ENCODE peak calls at places on chromosome 3, in four cellular contexts. J is SK-N-SH, M is H1, L is GM12878. R is an unnamed sample.

GRCh38 chr3:47542614-47543173 is 29.2 kb upstream of the ELP6 start:
- DNase-seq in J (no peak), M (no peak), L (no peak), R (peak)

GRCh38 chr3:173584834-173585831 is 187.6 kb downstream of the NLGN1 start:
- DNase-seq in J (peak), M (no peak), L (no peak), R (no peak)

GRCh38 chr3:49602877-49603411 is 48.7 kb downstream of the BSN start:
- DNase-seq in J (no peak), M (no peak), L (no peak), R (no peak)

GRCh38 chr3:63128380-63128779 is 149.7 kb upstream of the SYNPR start:
- DNase-seq in J (no peak), M (no peak), L (no peak), R (no peak)

GRCh38 chr3:197327701-197328100 is 29.3 kb upstream of the DLG1 start:
- DNase-seq in J (no peak), M (no peak), L (no peak), R (no peak)

GRCh38 chr3:77204788-77205187 is 164.9 kb downstream of the ROBO2 start:
- DNase-seq in J (no peak), M (no peak), L (no peak), R (no peak)

GRCh38 chr3:23202921-23203650 is at the start of gene UBE2E2:
- DNase-seq in J (peak), M (no peak), L (no peak), R (peak)

GRCh38 chr3:129605593-129606521 is 619 bp downstream of the PLXND1 start:
- DNase-seq in J (peak), M (no peak), L (no peak), R (peak)

GRCh38 chr3:41581700-41582099 is 380.2 kb downstream of the ULK4 start:
- DNase-seq in J (no peak), M (no peak), L (peak), R (no peak)

GRCh38 chr3:19799115-19799514 is 134.9 kb downstream of the EFHB start:
- DNase-seq in J (no peak), M (no peak), L (no peak), R (no peak)

GRCh38 chr3:113241292-113242033 is 30.1 kb downstream of the BOC start:
- DNase-seq in J (peak), M (peak), L (no peak), R (no peak)

GRCh38 chr3:86554346-86554745 is 436.6 kb downstream of the VGLL3 start:
- DNase-seq in J (no peak), M (no peak), L (no peak), R (no peak)

GRCh38 chr3:155704041-155704440 is 40.8 kb downstream of the PLCH1 start:
- DNase-seq in J (no peak), M (no peak), L (no peak), R (no peak)

GRCh38 chr3:25817107-25817506 is 27.2 kb downstream of the OXSM start:
- DNase-seq in J (no peak), M (no peak), L (no peak), R (no peak)

GRCh38 chr3:94440767-94441493 is 378.1 kb downstream of the NSUN3 start:
- DNase-seq in J (no peak), M (no peak), L (no peak), R (no peak)

DNA sequence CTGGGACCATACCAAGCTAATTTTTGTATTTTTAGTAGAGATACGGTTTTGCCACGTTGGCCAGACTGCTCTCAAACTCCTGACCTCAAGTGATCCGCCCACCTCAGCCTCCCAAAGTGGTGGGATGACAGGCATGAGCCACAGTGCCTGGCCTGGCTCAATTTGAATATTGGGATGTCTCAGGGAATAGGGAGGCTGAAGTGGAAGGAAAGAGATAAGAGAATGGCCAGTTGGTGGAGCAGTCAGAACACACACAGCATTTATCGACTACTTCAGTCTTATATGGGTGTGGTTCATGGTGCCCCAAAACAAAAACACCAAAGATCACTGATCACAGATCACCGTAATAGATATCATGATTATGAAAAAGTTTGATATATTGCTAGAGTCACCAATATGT is 144.4 kb downstream of the GMNC start:
- DNase-seq in J (no peak), M (no peak), L (no peak), R (no peak)
- TF ChIP-seq NRF1 in J (no peak), M (no peak), L (no peak), R (no peak)

GRCh38 chr3:147654827-147655226 is 245.7 kb downstream of the ZIC1 start:
- DNase-seq in J (no peak), M (no peak), L (no peak), R (no peak)
- TF ChIP-seq TAF1 in J (no peak), M (no peak), L (no peak), R (no peak)

GRCh38 chr3:36814776-36815175 is 50.4 kb upstream of the DCLK3 start:
- DNase-seq in J (no peak), M (no peak), L (no peak), R (no peak)
- TF ChIP-seq CTCF in J (peak), M (peak), L (peak), R (peak)

DNA sequence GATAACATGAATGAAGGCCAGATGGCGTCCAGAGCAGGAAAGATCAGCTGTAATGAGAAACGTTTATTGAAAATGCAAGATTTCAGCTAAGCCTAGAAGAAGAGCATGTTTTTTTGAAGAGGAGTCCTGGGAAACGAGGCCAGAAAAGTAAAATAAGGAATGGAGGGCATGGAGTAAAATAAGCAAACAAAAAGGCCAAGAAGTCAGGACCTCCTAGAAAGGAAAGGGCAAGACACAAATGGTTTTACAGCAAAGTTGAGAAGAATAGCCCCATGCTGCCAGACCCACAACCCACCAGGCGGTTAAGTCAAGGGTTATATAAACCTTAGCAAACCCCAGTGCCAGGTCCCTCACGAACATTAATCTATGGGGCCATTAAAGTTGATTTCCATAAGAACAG is 30.5 kb downstream of the LRIG1 start:
- DNase-seq in J (no peak), M (no peak), L (no peak), R (no peak)
- TF ChIP-seq NRF1 in J (no peak), M (no peak), L (no peak), R (no peak)

DNA sequence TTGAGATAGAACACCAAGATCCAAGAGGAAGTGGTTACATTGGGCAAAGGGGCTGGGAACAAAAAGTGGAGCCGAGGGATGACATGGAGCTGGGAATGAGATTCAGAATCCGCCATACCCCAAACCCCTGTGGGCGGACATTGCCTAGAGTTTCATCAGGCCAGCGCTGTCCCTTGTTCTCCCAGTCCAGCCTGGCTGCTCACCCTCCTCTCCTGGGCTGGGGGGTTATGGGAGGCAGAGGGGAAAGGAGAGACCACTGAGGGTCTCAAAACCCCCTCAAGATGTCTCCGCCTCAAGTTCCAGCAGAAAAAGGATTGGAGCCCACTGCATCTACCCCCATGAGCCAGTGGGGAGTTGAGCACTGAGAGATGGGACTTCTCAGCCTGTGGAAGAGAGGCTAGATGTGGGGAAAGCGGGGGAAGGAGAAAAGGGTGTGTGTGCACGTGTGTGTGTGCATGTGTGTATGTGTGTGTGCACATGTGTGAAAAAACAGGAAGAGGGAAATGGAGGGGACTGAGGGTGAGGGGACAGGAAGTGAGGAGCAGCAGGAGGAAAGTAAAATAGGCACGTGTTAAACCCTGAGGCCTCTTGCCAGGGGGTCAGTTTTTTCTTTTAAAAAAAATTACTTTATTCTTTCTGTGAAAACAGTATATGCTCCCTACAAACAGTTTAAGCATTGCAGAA is 14.3 kb downstream of the GRM2 start:
- DNase-seq in J (no peak), M (no peak), L (no peak), R (no peak)
- TF ChIP-seq TAF1 in J (no peak), M (no peak), L (no peak), R (no peak)

DNA sequence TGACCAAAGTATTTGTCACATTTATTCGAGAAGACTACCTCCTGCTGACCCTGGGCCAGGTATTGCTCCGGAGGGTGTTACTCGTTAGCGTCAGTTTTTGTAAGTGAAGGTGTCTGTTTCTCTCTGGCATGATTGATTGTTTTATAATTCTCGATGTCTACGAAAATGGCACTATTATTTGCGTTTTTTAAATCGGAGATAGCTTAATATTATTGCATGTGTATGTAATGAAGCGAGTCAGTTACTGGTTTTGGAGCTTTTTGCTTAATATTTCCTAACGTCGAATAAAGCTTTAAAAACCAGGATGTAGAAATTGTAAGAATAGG is 439 bp downstream of the DZIP3 start:
- DNase-seq in J (no peak), M (no peak), L (no peak), R (no peak)
- TF ChIP-seq CTCF in J (no peak), M (no peak), L (no peak), R (no peak)

DNA sequence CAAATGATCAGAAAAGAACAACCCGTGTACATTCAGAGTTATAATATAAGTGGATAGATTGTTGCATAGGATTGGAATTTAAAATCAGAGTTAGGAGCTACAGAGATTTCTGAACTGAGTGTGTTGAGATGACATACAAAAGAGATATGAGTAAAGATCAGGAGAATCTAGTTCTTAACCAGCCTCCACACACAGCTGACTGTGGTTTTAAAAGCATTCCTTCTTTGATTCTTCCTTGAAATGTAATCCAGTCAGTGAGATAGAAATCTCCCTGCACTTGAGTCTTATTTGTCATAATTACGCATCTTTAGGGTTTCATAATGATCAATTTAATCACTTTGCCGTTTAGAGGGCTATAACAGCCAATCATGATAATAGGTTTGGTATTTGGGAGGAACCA is 366.6 kb downstream of the GAP43 start:
- DNase-seq in J (no peak), M (no peak), L (no peak), R (no peak)
- TF ChIP-seq NRF1 in J (no peak), M (no peak), L (no peak), R (no peak)

GRCh38 chr3:56322862-56323261 is 145.4 kb downstream of the ERC2 start:
- DNase-seq in J (no peak), M (no peak), L (no peak), R (no peak)
- TF ChIP-seq TAF1 in J (no peak), M (no peak), L (no peak), R (no peak)

R was measured in K562.